ENCODE peak calls at places on chromosomes 2 and 18, in ten cellular contexts. Z is RPMI8226; N is effector memory CD4-positive, alpha-beta T cell; I is psoas muscle; R is LoVo; P is NCI-H1092; S is NCI-H1436 treated with DMSO at 0.1 percent for 48 hours; C is kidney epithelial cell; E is stimulated activated CD8-positive, alpha-beta memory T cell treated with anti-CD3 and anti-CD28 coated beads, Interleukin-12 subunit alpha, Interleukin-12 subunit beta, amount 100 ng/mL, for 1 hour; K is lower leg skin. Q is an unnamed sample.

GRCh38 chr18:44198296-44199284 is 482.1 kb upstream of the SETBP1 start:
- DNase-seq in Z (no peak), N (no peak), I (no peak), R (no peak), P (peak), S (peak), C (no peak), E (no peak), K (no peak), Q (no peak)

GRCh38 chr2:142531375-142531774 is 346.1 kb upstream of the KYNU start:
- DNase-seq in Z (no peak), N (no peak), I (no peak), R (peak), P (no peak), S (no peak), C (no peak), E (no peak), K (no peak), Q (no peak)

GRCh38 chr2:230202430-230203109 is 17.2 kb downstream of the SP110 start:
- DNase-seq in Z (no peak), N (no peak), I (no peak), R (no peak), P (no peak), S (no peak), C (no peak), E (no peak), K (no peak), Q (no peak)

GRCh38 chr2:240820607-240821428 is 799 bp upstream of the KIF1A start:
- DNase-seq in Z (no peak), N (no peak), I (peak), R (no peak), P (peak), S (no peak), C (no peak), E (no peak), K (no peak), Q (no peak)

GRCh38 chr2:174613545-174613944 is 15.9 kb upstream of the WIPF1 start:
- DNase-seq in Z (no peak), N (no peak), I (no peak), R (no peak), P (no peak), S (no peak), C (no peak), E (no peak), K (no peak), Q (no peak)

GRCh38 chr18:79988925-79989361 is 580 bp upstream of the TXNL4A start:
- DNase-seq in Z (no peak), N (no peak), I (peak), R (peak), P (no peak), S (no peak), C (no peak), E (no peak), K (peak), Q (no peak)

GRCh38 chr2:149492923-149493322 is 94.7 kb downstream of the MMADHC start:
- DNase-seq in Z (no peak), N (no peak), I (no peak), R (no peak), P (no peak), S (no peak), C (no peak), E (no peak), K (no peak), Q (no peak)

GRCh38 chr2:219384083-219384713 is 3.5 kb downstream of the DNPEP start:
- DNase-seq in Z (no peak), N (no peak), I (no peak), R (no peak), P (no peak), S (no peak), C (no peak), E (no peak), K (no peak), Q (no peak)

GRCh38 chr2:238254095-238254494 is 14.3 kb upstream of the HES6 start:
- DNase-seq in Z (no peak), N (no peak), I (peak), R (no peak), P (no peak), S (no peak), C (no peak), E (no peak), K (no peak), Q (no peak)

GRCh38 chr18:8952796-8953760 is 149.4 kb upstream of the NDUFV2 start:
- DNase-seq in Z (no peak), N (no peak), I (no peak), R (no peak), P (no peak), S (no peak), C (no peak), E (no peak), K (peak), Q (no peak)

GRCh38 chr2:189997016-189997415 is 65.5 kb downstream of the MSTN start:
- DNase-seq in Z (no peak), N (no peak), I (no peak), R (no peak), P (no peak), S (no peak), C (no peak), E (no peak), K (no peak), Q (no peak)

GRCh38 chr2:221388891-221389290 is 183.2 kb downstream of the EPHA4 start:
- DNase-seq in Z (no peak), N (no peak), I (no peak), R (no peak), P (no peak), S (no peak), C (no peak), E (no peak), K (no peak), Q (no peak)

GRCh38 chr2:190344275-190344827 is 962 bp downstream of the INPP1 start:
- DNase-seq in Z (peak), N (no peak), I (peak), R (peak), P (peak), S (no peak), C (no peak), E (no peak), K (no peak), Q (peak)

GRCh38 chr2:234914371-234915154 is 37.3 kb upstream of the SH3BP4 start:
- DNase-seq in Z (no peak), N (no peak), I (no peak), R (no peak), P (no peak), S (no peak), C (no peak), E (no peak), K (no peak), Q (no peak)

GRCh38 chr18:50662177-50662576 is 102.3 kb downstream of the MAPK4 start:
- DNase-seq in Z (peak), N (no peak), I (no peak), R (no peak), P (no peak), S (no peak), C (no peak), E (no peak), K (no peak), Q (no peak)

GRCh38 chr18:3703732-3704176 is 253.8 kb downstream of the TGIF1 start:
- DNase-seq in Z (peak), N (no peak), I (peak), R (peak), P (no peak), S (no peak), C (no peak), E (no peak), K (peak), Q (peak)

GRCh38 chr18:63440219-63440618 is 17.9 kb upstream of the VPS4B start:
- DNase-seq in Z (no peak), N (no peak), I (peak), R (no peak), P (no peak), S (no peak), C (peak), E (no peak), K (peak), Q (no peak)

GRCh38 chr2:232309592-232309991 is 69.0 kb upstream of the ALPP start:
- DNase-seq in Z (no peak), N (no peak), I (no peak), R (no peak), P (no peak), S (no peak), C (no peak), E (no peak), K (no peak), Q (no peak)

GRCh38 chr2:219998099-219998498 is 370.7 kb downstream of the SLC4A3 start:
- DNase-seq in Z (no peak), N (no peak), I (no peak), R (no peak), P (no peak), S (no peak), C (no peak), E (no peak), K (no peak), Q (no peak)

GRCh38 chr18:74459877-74460276 is 2.8 kb upstream of the DIPK1C start:
- DNase-seq in Z (peak), N (no peak), I (peak), R (no peak), P (no peak), S (no peak), C (no peak), E (no peak), K (no peak), Q (no peak)

GRCh38 chr2:240511351-240512108 is 46.3 kb downstream of the ANKMY1 start:
- DNase-seq in Z (no peak), N (no peak), I (no peak), R (no peak), P (no peak), S (no peak), C (no peak), E (no peak), K (peak), Q (no peak)

GRCh38 chr18:50879302-50880107 is 587 bp downstream of the ME2 start:
- DNase-seq in Z (peak), N (peak), I (no peak), R (peak), P (peak), S (no peak), C (no peak), E (no peak), K (peak), Q (no peak)

GRCh38 chr18:37135177-37135576 is 306.2 kb downstream of the KIAA1328 start:
- DNase-seq in Z (no peak), N (no peak), I (no peak), R (no peak), P (no peak), S (no peak), C (no peak), E (no peak), K (no peak), Q (no peak)

GRCh38 chr2:120593921-120594686 is 141.6 kb upstream of the GLI2 start:
- DNase-seq in Z (no peak), N (no peak), I (peak), R (no peak), P (no peak), S (no peak), C (no peak), E (no peak), K (no peak), Q (no peak)

GRCh38 chr2:88234760-88235159 is 64.6 kb downstream of the THNSL2 start:
- DNase-seq in Z (no peak), N (no peak), I (no peak), R (no peak), P (no peak), S (no peak), C (no peak), E (no peak), K (no peak), Q (no peak)

GRCh38 chr18:36162981-36163380 is 24.3 kb upstream of the MOCOS start:
- DNase-seq in Z (no peak), N (no peak), I (no peak), R (no peak), P (no peak), S (no peak), C (no peak), E (no peak), K (no peak), Q (no peak)

GRCh38 chr2:188798159-188798558 is 176.0 kb upstream of the COL3A1 start:
- DNase-seq in Z (no peak), N (no peak), I (no peak), R (no peak), P (no peak), S (no peak), C (no peak), E (no peak), K (no peak), Q (no peak)

GRCh38 chr2:238711346-238711745 is 136.5 kb upstream of the TWIST2 start:
- DNase-seq in Z (no peak), N (no peak), I (no peak), R (no peak), P (no peak), S (no peak), C (no peak), E (no peak), K (no peak), Q (no peak)

GRCh38 chr2:174683392-174683759 is 80.9 kb downstream of the CHRNA1 start:
- DNase-seq in Z (no peak), N (no peak), I (no peak), R (no peak), P (no peak), S (no peak), C (peak), E (no peak), K (no peak), Q (peak)